ENCODE peak calls at places on chromosomes 6 and 20, in seven cellular contexts. W, P, O, V, D, E and U are unnamed samples. For H3K36me3, the result is how much of the 10 kb centered on the place peaks cover.

GRCh38 chr6:113414511-113414910 is 442.6 kb upstream of the MARCKS start:
- DNase-seq in O (peak), V (peak), D (peak), W (peak), P (peak), E (peak), U (peak)

GRCh38 chr20:13900506-13900905 is 89.9 kb downstream of the SEL1L2 start:
- DNase-seq in E (no peak), O (no peak), W (no peak), P (no peak), V (no peak), D (no peak), U (no peak)

GRCh38 chr20:49353348-49353747 is 75.5 kb upstream of the ZNFX1 start:
- DNase-seq in D (no peak), E (no peak), O (no peak), V (no peak), P (peak), W (no peak), U (no peak)

GRCh38 chr6:149840345-149841075 is 23.6 kb downstream of the LRP11 start:
- DNase-seq in D (peak), P (peak), O (peak), V (peak), W (peak), E (peak), U (peak)

GRCh38 chr6:40419377-40419776 is 167.8 kb downstream of the LRFN2 start:
- DNase-seq in P (no peak), O (no peak), V (no peak), W (no peak), D (no peak), E (no peak), U (no peak)

GRCh38 chr20:2305946-2306345 is 10.1 kb downstream of the TGM3 start:
- DNase-seq in W (no peak), V (no peak), E (no peak), O (no peak), P (no peak), D (no peak), U (no peak)

GRCh38 chr6:165950316-165950715 is 217.3 kb downstream of the TBXT start:
- DNase-seq in W (no peak), O (no peak), V (no peak), P (no peak), E (no peak), D (no peak), U (no peak)

GRCh38 chr6:108755257-108756240 is 92.7 kb upstream of the ARMC2 start:
- DNase-seq in V (no peak), E (no peak), O (no peak), P (no peak), D (peak), W (peak), U (peak)

GRCh38 chr6:151661928-151662327 is 145.6 kb upstream of the ESR1 start:
- DNase-seq in V (no peak), W (no peak), O (no peak), E (no peak), P (no peak), D (no peak), U (no peak)

GRCh38 chr20:61803416-61803902 is 262.2 kb downstream of the TAF4 start:
- DNase-seq in V (no peak), P (no peak), E (peak), W (no peak), O (no peak), D (no peak), U (no peak)

DNA sequence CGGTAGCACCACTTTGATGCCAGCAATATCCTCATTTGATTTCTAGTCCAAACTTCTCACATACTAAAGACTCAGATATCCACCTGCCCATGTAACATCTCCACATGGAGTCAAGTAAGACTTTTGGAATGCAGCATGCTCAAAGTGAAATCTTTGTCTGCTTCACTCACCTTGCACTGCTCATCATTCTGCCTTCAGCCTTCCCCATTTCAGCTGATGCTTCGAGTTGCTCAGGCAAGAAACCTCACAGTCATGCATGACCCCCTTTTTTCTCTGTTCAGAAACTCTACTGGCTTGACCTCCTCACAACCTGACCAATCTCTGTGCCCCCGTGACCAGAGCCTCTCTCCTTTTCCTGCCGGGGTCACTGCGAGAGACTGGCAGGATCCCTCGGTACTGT is 41.0 kb upstream of the KIF25 start:
- DNase-seq in V (no peak), O (no peak), E (no peak), W (no peak), D (no peak), P (no peak), U (no peak)
- H3K36me3 ChIP-seq in V (under half), O (under half), E (under half), W (under half), D (under half), P (under half), U (under half)

GRCh38 chr20:38136421-38137245 is 28.4 kb downstream of the TGM2 start:
- DNase-seq in E (no peak), D (no peak), O (no peak), W (no peak), V (no peak), P (no peak), U (peak)

GRCh38 chr20:38135641-38136420 is 29.2 kb downstream of the TGM2 start:
- DNase-seq in O (no peak), D (no peak), V (no peak), W (no peak), E (no peak), P (no peak), U (no peak)

GRCh38 chr20:38138086-38138777 is 26.8 kb downstream of the TGM2 start:
- DNase-seq in E (no peak), V (no peak), D (no peak), W (no peak), P (no peak), O (no peak), U (peak)

GRCh38 chr20:38139156-38139912 is 25.7 kb downstream of the TGM2 start:
- DNase-seq in W (no peak), P (no peak), V (no peak), D (no peak), O (no peak), E (no peak), U (peak)

GRCh38 chr20:38137441-38138037 is 27.5 kb downstream of the TGM2 start:
- DNase-seq in P (no peak), E (no peak), W (no peak), O (no peak), V (no peak), D (no peak), U (no peak)
- H3K36me3 ChIP-seq in P (under half), E (under half), W (under half), O (under half), V (under half), D (under half), U (half or more)

DNA sequence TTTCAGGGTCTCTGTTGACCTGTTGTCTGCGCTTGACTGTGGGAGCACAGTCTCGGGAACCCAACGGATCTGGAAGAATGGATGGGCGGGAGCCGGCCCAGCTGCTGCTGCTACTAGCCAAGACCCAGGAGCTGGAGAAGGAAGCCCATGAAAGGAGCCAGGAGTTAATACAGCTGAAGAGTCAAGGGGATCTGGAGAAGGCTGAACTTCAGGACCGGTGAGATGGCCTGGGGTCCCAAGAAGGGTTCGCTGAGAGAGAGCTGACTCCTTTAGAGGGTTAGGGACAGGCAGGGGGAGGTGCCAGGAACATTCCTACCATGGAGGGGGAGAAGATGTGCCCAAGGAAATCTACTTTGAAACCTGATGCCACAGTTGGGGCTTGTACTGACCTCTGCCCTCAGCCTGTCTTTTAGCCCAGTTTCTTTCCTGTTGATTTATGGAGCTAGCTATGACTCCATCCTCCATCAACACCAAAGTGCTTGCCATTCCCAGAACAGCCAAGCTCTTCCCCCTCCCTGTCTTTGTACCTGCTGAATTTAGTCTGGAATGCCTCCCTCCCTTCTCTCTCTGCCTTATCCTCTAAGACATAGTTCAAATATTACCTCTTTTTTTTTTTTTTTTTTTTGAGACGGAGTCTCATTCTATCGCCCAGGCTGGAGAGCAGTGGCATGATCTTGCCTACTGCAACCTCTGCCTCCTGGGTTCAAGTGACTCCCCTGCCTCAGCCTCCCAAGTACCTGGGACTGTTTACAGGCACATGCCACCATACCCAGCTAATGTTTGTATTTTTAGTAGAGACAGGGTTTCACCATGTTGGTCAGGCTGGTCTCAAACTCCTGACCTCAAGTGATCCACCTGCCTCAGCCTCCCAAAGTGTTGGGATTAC is 12.2 kb downstream of the CEP250 start:
- DNase-seq in E (peak), O (no peak), W (peak), P (no peak), V (no peak), D (peak), U (no peak)
- H3K36me3 ChIP-seq in E (under half), O (half or more), W (under half), P (under half), V (under half), D (under half), U (under half)

DNA sequence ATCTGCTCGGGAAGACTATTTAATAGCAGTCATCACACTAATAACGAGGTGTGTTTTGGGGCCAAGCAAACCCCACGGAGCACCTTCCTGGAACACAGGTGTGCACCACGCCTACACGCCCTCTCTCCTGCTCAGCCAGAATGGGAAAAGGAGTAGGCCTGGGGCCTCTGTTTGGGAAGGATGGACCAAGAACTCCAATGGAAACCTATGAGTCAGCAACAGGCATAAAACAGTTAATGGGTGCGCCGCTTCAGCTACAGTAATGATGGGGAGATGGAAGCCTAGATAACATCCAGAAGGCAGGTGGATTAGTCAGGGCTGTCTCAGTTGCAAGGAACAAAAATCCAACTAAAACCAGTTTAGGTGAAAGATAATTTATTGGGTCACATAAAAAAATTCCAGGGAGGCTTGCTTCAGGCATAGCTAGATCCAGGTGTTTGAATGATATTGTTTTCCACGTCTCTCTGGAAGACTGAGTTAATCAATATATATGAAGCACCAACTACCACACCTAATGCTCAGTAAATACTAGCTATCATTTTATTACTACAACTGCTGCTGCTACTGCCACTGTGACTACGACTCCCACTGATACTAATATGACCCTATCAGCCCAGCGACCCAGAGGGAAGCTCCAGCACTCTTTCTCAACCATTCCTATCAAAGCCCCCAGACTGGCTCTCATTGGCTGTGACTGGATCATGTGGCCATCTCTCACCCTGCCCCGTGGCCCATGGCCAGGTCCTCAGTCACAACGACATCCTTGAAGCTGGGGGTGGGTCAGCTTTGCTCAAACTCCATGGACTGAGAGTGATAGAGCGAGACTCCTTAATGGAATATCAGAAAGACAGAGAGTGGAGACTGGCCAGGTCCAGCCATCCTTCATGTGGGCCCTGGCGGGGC is 155.2 kb upstream of the PTPN1 start:
- DNase-seq in W (no peak), P (no peak), E (no peak), V (no peak), D (no peak), O (no peak), U (no peak)
- H3K36me3 ChIP-seq in W (under half), P (under half), E (under half), V (under half), D (under half), O (under half), U (under half)

GRCh38 chr20:5100684-5101347 is 18.9 kb downstream of the PCNA start:
- DNase-seq in V (peak), O (peak), P (peak), W (peak), D (peak), E (peak), U (peak)
- H3K36me3 ChIP-seq in V (under half), O (under half), P (under half), W (under half), D (half or more), E (under half), U (under half)